ENCODE peak calls at places on chromosomes 7 and 10, in four cellular contexts. Z is PC-3, N is IMR-90, S is HCT116. O is an unnamed sample.

GRCh38 chr7:108000875-108001758 is 1.8 kb downstream of the LAMB1 start:
- DNase-seq in Z (peak; percentile 54), S (no peak), N (peak; percentile 30), O (peak; percentile 58)

GRCh38 chr7:105268056-105268455 is 120.7 kb downstream of the SRPK2 start:
- DNase-seq in Z (peak; percentile 84), S (no peak), N (peak; percentile 87), O (peak; percentile 90)

GRCh38 chr7:38736135-38736534 is 105.0 kb upstream of the AMPH start:
- DNase-seq in S (no peak), Z (no peak), N (peak; percentile 69), O (no peak)

GRCh38 chr10:84026821-84027257 is 112.5 kb upstream of the GHITM start:
- DNase-seq in S (peak; percentile 7), Z (peak; percentile 20), N (peak; percentile 1), O (no peak)

GRCh38 chr10:30784896-30785605 is 155.5 kb upstream of the LYZL2 start:
- DNase-seq in N (peak; percentile 69), Z (no peak), S (no peak), O (peak; percentile 82)

GRCh38 chr10:89242840-89243586 is 8.6 kb downstream of the LIPA start:
- DNase-seq in S (no peak), Z (no peak), N (no peak), O (peak; percentile 11)

GRCh38 chr10:47420305-47421056 is 36.4 kb upstream of the ZNF488 start:
- DNase-seq in Z (no peak), S (no peak), N (no peak), O (no peak)

GRCh38 chr10:13949844-13950542 is 363.2 kb downstream of the PRPF18 start:
- DNase-seq in S (no peak), Z (peak; percentile 22), N (peak; percentile 91), O (peak; percentile 69)

GRCh38 chr10:79384773-79385391 is 37.6 kb downstream of the PPIF start:
- DNase-seq in Z (no peak), S (no peak), N (no peak), O (no peak)

GRCh38 chr10:52756295-52756694 is 16.3 kb downstream of the MBL2 start:
- DNase-seq in S (no peak), Z (no peak), N (no peak), O (no peak)

GRCh38 chr7:134184767-134185166 is 57.6 kb downstream of the LRGUK start:
- DNase-seq in N (peak; percentile 37), Z (no peak), S (no peak), O (no peak)

GRCh38 chr10:69389827-69390490 is 26.8 kb downstream of the TACR2 start:
- DNase-seq in N (peak; percentile 26), S (no peak), Z (peak; percentile 66), O (peak; percentile 55)

GRCh38 chr10:86689146-86689545 is 20.8 kb downstream of the LDB3 start:
- DNase-seq in Z (no peak), S (no peak), N (no peak), O (no peak)

GRCh38 chr10:86690231-86690630 is 21.9 kb downstream of the LDB3 start:
- DNase-seq in N (no peak), Z (no peak), S (no peak), O (no peak)

GRCh38 chr10:86687750-86688149 is 19.4 kb downstream of the LDB3 start:
- DNase-seq in N (peak; percentile 82), S (no peak), Z (no peak), O (peak; percentile 87)

GRCh38 chr10:86686972-86687371 is 18.7 kb downstream of the LDB3 start:
- DNase-seq in S (no peak), Z (no peak), N (no peak), O (no peak)

DNA sequence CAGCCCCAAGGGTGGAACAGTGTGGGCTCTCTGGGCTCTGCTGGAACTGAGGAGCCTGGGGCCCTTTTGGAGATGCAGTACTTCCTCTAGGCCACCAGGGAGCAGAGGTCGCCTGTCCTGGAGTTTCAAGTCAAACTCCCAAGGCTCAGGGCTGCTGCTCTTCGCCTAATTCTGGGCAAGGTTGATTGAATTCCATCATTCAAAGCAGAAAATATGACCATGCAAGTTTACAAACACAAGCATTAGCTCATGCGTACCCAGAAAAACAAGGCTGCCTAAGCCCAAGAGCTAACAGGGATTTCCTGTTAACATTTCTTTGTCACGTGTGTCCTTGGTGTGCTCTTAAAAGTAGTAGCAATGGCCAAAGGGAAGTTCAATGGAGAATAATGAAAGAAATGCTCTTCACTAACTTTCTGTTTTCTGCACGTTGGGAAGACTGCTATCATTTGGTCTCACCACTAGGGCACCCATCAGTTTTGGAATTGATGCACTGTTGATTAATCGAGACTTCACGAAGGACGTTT is 20.1 kb downstream of the LDB3 start:
- DNase-seq in S (peak; percentile 54), N (peak; percentile 70), Z (peak; percentile 62), O (peak; percentile 66)
- H3K9ac ChIP-seq in S (no peak overlapping the region), N (peak overlapping the region; percentile 31), Z (no peak overlapping the region), O (no peak overlapping the region)

GRCh38 chr10:110859206-110859946 is 12.4 kb upstream of the PDCD4 start:
- DNase-seq in N (no peak), S (no peak), Z (no peak), O (no peak)
- H3K4me1 ChIP-seq in N (peaks cover 19% of the 10 kb centered on the region), S (no peaks in the 10 kb centered on the region), Z (no peaks in the 10 kb centered on the region), O (peaks cover 8% of the 10 kb centered on the region)

DNA sequence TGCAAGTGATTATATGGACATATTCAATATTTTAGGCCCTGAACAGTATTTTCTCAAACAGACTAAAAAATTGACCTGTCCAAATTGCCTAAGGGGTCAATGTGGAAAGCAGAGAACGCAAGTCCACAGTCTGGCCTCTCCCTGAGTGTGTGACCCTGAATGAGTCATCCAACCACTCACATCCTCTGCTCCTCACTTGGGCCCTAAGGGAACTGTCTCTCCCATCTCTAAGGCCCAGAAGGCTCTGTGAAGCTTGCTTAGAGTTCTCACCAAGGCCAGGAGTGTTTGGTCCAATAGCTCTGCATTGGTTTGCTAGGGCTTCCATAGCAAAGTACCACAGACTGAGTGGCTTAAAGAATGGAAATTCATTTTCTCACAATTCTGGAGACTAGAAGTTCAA is 155.1 kb downstream of the LSM5 start:
- DNase-seq in S (no peak), Z (peak; percentile 38), N (peak; percentile 2), O (no peak)
- H3K4me3 ChIP-seq in S (no peak overlapping the region), Z (no peak overlapping the region), N (no peak overlapping the region), O (no peak overlapping the region)

GRCh38 chr10:43573250-43574034 is 974 bp downstream of the ZNF239 start:
- DNase-seq in N (peak; percentile 31), Z (no peak), S (no peak), O (peak; percentile 10)
- H3K9ac ChIP-seq in N (peak overlapping the region; percentile 52), Z (peak overlapping the region; percentile 64), S (peak overlapping the region; percentile 59), O (peak overlapping the region; percentile 65)

GRCh38 chr7:151876899-151877777 is at the start of gene PRKAG2:
- DNase-seq in S (no peak), Z (peak; percentile 35), N (no peak), O (peak; percentile 32)
- H3K4me1 ChIP-seq in S (peaks cover 33% of the 10 kb centered on the region), Z (peaks cover 15% of the 10 kb centered on the region), N (peaks cover 2% of the 10 kb centered on the region), O (no peaks in the 10 kb centered on the region)

DNA sequence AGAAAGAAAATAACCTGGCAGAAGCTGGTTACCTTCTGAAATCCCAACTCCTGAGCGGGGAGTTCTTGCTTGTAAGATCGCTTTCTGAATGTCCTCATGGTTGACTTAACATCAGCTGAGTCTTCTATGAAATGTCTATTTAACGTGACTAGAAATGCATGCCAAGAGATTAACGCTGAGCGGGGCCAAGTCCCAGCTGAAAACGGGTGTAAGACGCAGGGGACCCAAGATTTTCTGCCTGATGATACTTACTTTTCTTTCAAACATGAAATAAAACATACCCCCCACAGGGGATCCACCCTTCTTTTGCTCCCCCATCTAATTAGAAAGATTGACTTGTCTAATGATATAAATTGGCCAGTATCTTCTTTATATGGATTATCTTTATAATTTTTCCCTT is 14.9 kb downstream of the OR9A2 start:
- DNase-seq in Z (no peak), S (no peak), N (no peak), O (no peak)
- H3K4me3 ChIP-seq in Z (no peak overlapping the region), S (no peak overlapping the region), N (no peak overlapping the region), O (no peak overlapping the region)

O was measured in fibroblast of lung.